ENCODE peak calls at places on chromosomes 13 and 19, in six cellular contexts. R, O, L, N, G and I are unnamed samples.

GRCh38 chr19:5093297-5093858 is 124.5 kb downstream of the KDM4B start:
- DNase-seq in G (peak), L (no peak), O (no peak), R (peak), N (no peak), I (no peak)

GRCh38 chr19:14023404-14024235 is 4.3 kb upstream of the RLN3 start:
- DNase-seq in O (no peak), G (peak), R (peak), N (peak), L (peak), I (peak)

GRCh38 chr13:27965343-27965739 is 3.8 kb downstream of the CDX2 start:
- DNase-seq in G (no peak), R (no peak), L (no peak), O (no peak), N (no peak), I (no peak)

GRCh38 chr13:30577381-30577780 is 40.3 kb upstream of the USPL1 start:
- DNase-seq in N (no peak), O (no peak), R (peak), L (peak), G (no peak), I (no peak)

GRCh38 chr13:31310781-31311180 is 111.0 kb downstream of the B3GLCT start:
- DNase-seq in R (no peak), L (no peak), G (peak), N (no peak), O (no peak), I (no peak)

GRCh38 chr13:27038323-27038722 is 133.3 kb downstream of the USP12 start:
- DNase-seq in O (no peak), N (peak), R (peak), L (peak), G (no peak), I (no peak)

GRCh38 chr13:24618219-24618955 is 61.8 kb upstream of the ATP12A start:
- DNase-seq in G (no peak), R (no peak), O (peak), N (peak), L (no peak), I (no peak)

GRCh38 chr19:28633223-28634030 is 579.5 kb downstream of the UQCRFS1 start:
- DNase-seq in L (peak), R (peak), O (peak), G (no peak), N (peak), I (peak)

GRCh38 chr13:42544246-42544915 is 29.6 kb upstream of the TNFSF11 start:
- DNase-seq in L (no peak), G (no peak), N (no peak), R (no peak), O (no peak), I (no peak)

GRCh38 chr13:41411536-41411935 is 45.8 kb upstream of the RGCC start:
- DNase-seq in R (peak), G (no peak), L (peak), N (peak), O (peak), I (no peak)

GRCh38 chr19:42032428-42032827 is 37.6 kb downstream of the GRIK5 start:
- DNase-seq in L (peak), G (no peak), O (no peak), R (peak), N (peak), I (no peak)

GRCh38 chr13:66665991-66666390 is 564.1 kb downstream of the PCDH9 start:
- DNase-seq in O (no peak), R (peak), L (peak), N (peak), G (peak), I (peak)

GRCh38 chr19:12162513-12162881 is 399 bp upstream of the ZNF136 start:
- DNase-seq in R (no peak), L (no peak), N (no peak), O (no peak), G (no peak), I (no peak)

GRCh38 chr19:20969898-20970297 is 46.8 kb downstream of the ZNF85 start:
- DNase-seq in R (no peak), O (no peak), G (no peak), N (no peak), L (no peak), I (no peak)

GRCh38 chr19:54674021-54674617 is 11.3 kb downstream of the LILRB4 start:
- DNase-seq in R (peak), O (peak), L (peak), N (peak), G (no peak), I (no peak)

GRCh38 chr13:104586010-104586746 is 1520.0 kb upstream of the SLC10A2 start:
- DNase-seq in G (no peak), L (peak), O (no peak), R (peak), N (peak), I (no peak)

GRCh38 chr13:102556806-102557205 is 40.0 kb upstream of the TPP2 start:
- DNase-seq in N (no peak), O (no peak), R (no peak), L (no peak), G (no peak), I (no peak)

GRCh38 chr13:110014719-110015118 is 228.3 kb upstream of the IRS2 start:
- DNase-seq in L (no peak), R (no peak), G (no peak), O (no peak), N (no peak), I (no peak)

GRCh38 chr13:105519766-105520165 is 1015.7 kb downstream of the EFNB2 start:
- DNase-seq in N (no peak), G (no peak), R (no peak), L (no peak), O (no peak), I (no peak)

GRCh38 chr13:57725480-57725879 is 93.9 kb downstream of the PCDH17 start:
- DNase-seq in L (no peak), R (no peak), N (no peak), G (no peak), O (no peak), I (no peak)

GRCh38 chr13:102771298-102772041 is 2.1 kb downstream of the TEX30 start:
- DNase-seq in R (no peak), N (no peak), G (no peak), L (no peak), O (no peak), I (no peak)

GRCh38 chr13:64556391-64556790 is 2673.7 kb downstream of the PCDH9 start:
- DNase-seq in G (no peak), R (no peak), O (no peak), N (no peak), L (peak), I (no peak)

GRCh38 chr19:14473915-14474578 is 1.1 kb downstream of the PTGER1 start:
- DNase-seq in G (no peak), O (no peak), R (peak), L (no peak), N (no peak), I (no peak)

GRCh38 chr13:83498045-83498444 is 384.2 kb downstream of the SLITRK1 start:
- DNase-seq in R (no peak), L (no peak), N (no peak), O (no peak), G (no peak), I (no peak)

GRCh38 chr19:18150776-18151624 is 2.0 kb upstream of the PIK3R2 start:
- DNase-seq in N (no peak), R (no peak), L (no peak), G (no peak), O (no peak), I (no peak)

GRCh38 chr19:18542936-18543813 is at the start of gene FKBP8:
- DNase-seq in L (peak), G (peak), R (peak), O (peak), N (peak), I (peak)

GRCh38 chr13:111114362-111115050 is 604 bp upstream of the ARHGEF7 start:
- DNase-seq in L (peak), N (no peak), R (peak), O (no peak), G (peak), I (peak)

GRCh38 chr13:30572859-30573275 is 44.9 kb upstream of the USPL1 start:
- DNase-seq in N (no peak), L (peak), O (peak), R (peak), G (no peak), I (no peak)

GRCh38 chr19:5933391-5933998 is 19.4 kb downstream of the CAPS start:
- DNase-seq in G (no peak), N (no peak), R (no peak), O (no peak), L (no peak), I (no peak)

GRCh38 chr19:23437901-23438300 is 42.6 kb upstream of the ZNF91 start:
- DNase-seq in G (no peak), R (no peak), N (no peak), L (no peak), O (peak), I (no peak)

GRCh38 chr13:74977498-74977897 is 504.5 kb downstream of the TBC1D4 start:
- DNase-seq in O (no peak), G (no peak), L (no peak), N (no peak), R (no peak), I (no peak)

GRCh38 chr13:37138169-37138568 is 32.7 kb upstream of the CSNK1A1L start:
- DNase-seq in N (no peak), R (peak), O (no peak), G (no peak), L (no peak), I (no peak)
- TF ChIP-seq CTCF in N (no peak), R (peak), O (no peak), G (no peak), L (peak), I (peak)

DNA sequence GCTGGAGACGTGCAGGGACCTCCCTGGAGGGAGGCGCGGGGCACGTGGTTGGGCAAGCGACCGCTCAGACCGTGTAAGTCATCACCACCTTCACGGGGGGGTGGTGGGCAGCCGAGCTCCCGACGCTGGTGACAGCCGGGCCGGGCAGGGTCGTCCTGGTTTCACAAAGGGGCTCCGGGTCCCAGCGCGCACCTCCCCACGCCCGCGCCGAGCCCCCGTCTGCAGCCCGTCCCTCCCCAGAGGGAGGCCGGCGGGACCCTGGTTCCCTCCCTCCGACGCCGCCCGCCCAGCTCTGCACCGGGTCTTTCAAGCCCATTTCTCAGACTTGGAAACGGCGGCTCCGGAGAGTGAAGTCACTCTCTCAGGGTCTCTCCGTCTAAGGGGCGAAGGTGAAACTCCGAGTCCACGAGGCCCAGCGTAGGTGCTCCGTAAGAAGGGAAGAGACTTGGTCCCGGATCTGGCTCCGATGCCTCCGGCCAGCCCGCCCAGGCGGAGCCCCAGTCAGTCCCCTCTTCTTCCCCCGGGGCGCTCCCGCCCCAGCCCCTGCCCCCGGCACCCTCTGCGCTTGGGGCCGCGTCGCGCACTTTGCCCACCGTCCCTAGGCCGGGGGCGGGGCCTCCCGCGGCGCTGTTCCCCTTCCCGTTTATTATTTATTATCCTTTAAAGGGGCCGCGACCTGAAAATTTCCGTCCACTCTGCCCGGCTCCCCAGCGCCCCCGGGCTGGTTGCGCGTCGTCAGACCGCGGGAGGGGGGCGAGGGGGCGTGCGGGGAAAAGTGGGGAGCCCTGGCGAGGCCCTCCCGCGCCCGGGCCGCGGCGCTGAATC is 536 bp upstream of the ARID3A start:
- DNase-seq in G (peak), R (peak), N (peak), L (peak), O (peak), I (peak)
- TF ChIP-seq CTCF in G (no peak), R (no peak), N (no peak), L (no peak), O (no peak), I (no peak)

GRCh38 chr13:87972568-87972967 is 301.4 kb downstream of the SLITRK5 start:
- DNase-seq in G (no peak), L (no peak), O (no peak), N (no peak), R (no peak), I (no peak)
- TF ChIP-seq CTCF in G (no peak), L (no peak), O (no peak), N (no peak), R (no peak), I (no peak)

GRCh38 chr13:44410328-44410859 is 36.8 kb downstream of the SERP2 start:
- DNase-seq in O (peak), G (no peak), R (no peak), N (no peak), L (no peak), I (no peak)
- TF ChIP-seq CTCF in O (peak), G (no peak), R (no peak), N (no peak), L (no peak), I (no peak)

DNA sequence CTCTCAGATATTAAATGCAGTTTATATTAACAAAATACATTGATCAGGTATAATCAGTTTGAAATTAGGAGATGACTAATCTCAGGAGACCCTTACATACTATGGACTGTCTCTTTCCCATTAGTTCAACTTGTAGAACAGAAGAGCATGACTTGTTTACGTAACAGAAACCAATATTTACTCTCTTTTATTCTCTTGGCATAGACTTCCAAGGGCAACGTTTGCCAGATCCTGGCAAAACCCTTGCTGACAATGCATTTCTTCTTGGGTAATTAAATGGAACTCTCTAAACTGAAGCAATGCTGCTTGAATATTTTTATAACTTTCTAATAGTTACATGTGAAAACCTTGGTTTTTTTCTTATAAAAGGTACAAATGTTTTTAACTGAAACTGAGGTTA is 68.3 kb upstream of the MYO16 start:
- DNase-seq in R (no peak), N (no peak), G (no peak), O (no peak), L (no peak), I (no peak)
- TF ChIP-seq CTCF in R (no peak), N (no peak), G (no peak), O (no peak), L (no peak), I (no peak)

GRCh38 chr19:10467104-10467706 is 36.0 kb downstream of the KEAP1 start:
- DNase-seq in R (no peak), N (no peak), O (no peak), G (no peak), L (no peak), I (no peak)

GRCh38 chr19:10474962-10475451 is 28.1 kb downstream of the KEAP1 start:
- DNase-seq in R (no peak), O (no peak), L (no peak), N (no peak), G (no peak), I (no peak)

GRCh38 chr19:10468133-10468532 is 35.0 kb downstream of the KEAP1 start:
- DNase-seq in G (no peak), O (no peak), N (no peak), R (no peak), L (no peak), I (no peak)

GRCh38 chr19:10473192-10473591 is 30.0 kb downstream of the KEAP1 start:
- DNase-seq in R (peak), G (no peak), O (no peak), L (peak), N (no peak), I (no peak)

DNA sequence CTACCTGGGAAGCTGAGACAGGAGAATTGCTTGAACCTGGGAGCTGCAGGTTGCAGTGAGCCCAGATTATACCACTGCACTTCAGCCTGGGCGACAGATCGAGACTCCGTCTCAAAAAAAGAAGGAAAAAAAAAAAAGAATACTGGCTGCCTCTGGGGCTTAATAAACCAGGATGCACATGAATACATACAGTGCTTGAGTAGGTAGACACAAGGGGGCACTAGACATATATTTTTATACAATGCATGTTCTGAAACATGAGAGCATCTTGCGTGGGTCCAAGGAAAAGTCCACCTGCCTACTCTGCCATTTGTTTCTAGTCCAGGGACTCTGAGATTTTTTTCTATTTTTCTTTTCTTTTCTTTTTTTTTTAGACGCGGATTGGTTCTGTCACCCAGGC is 31.2 kb downstream of the KEAP1 start:
- DNase-seq in O (peak), R (peak), N (no peak), L (peak), G (no peak), I (no peak)
- TF ChIP-seq CTCF in O (peak), R (peak), N (peak), L (peak), G (peak), I (peak)

DNA sequence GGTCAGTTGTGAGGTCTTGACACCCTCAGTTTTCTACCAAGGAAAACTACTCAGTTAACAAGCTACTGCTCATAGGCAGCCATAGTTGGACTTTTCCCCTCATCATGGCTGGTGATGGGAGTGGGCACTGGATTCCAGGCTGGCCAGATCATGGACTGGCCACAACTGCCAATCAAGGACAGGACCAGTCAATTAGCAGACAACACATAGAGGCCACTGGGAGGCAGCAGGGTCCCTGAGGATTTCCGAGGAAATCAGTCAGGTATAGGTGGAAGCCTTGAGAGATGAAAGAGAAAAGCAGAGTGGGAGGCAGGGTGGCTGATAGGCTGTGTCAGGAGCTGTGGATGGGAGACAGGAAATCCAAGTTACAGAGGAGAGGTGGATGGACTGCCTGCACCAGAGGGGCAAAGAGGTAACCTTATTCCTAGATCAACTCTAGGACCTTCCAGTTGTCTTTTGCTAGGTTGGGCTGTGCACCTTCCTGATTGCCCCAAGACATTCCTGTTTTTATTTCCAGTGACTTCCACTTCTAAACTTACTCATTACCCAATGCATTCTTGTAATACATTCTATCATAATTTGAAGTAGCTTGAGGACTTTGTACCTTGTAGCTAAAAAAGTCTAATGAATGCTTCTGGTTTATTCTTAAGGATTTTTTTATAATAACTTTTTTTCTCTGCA is 361.8 kb downstream of the KCNRG start:
- DNase-seq in N (peak), G (no peak), O (no peak), L (no peak), R (no peak), I (no peak)
- TF ChIP-seq CTCF in N (no peak), G (peak), O (peak), L (no peak), R (no peak), I (no peak)

GRCh38 chr19:35360880-35361420 is 2.7 kb downstream of the FFAR3 start:
- DNase-seq in O (no peak), N (no peak), L (no peak), R (no peak), G (no peak), I (no peak)
- TF ChIP-seq CTCF in O (no peak), N (no peak), L (no peak), R (no peak), G (no peak), I (no peak)

GRCh38 chr19:49470615-49470978 is 3.4 kb upstream of the FLT3LG start:
- DNase-seq in R (no peak), G (no peak), O (no peak), N (no peak), L (no peak), I (no peak)

GRCh38 chr19:49468199-49468598 is 5.8 kb upstream of the FLT3LG start:
- DNase-seq in R (no peak), N (no peak), L (no peak), O (no peak), G (no peak), I (no peak)

GRCh38 chr19:49472936-49473335 is 1.1 kb upstream of the FLT3LG start:
- DNase-seq in R (no peak), L (no peak), G (no peak), O (no peak), N (no peak), I (no peak)

GRCh38 chr19:49468746-49469447 is 5.1 kb upstream of the FLT3LG start:
- DNase-seq in G (peak), L (peak), N (peak), R (peak), O (peak), I (no peak)

DNA sequence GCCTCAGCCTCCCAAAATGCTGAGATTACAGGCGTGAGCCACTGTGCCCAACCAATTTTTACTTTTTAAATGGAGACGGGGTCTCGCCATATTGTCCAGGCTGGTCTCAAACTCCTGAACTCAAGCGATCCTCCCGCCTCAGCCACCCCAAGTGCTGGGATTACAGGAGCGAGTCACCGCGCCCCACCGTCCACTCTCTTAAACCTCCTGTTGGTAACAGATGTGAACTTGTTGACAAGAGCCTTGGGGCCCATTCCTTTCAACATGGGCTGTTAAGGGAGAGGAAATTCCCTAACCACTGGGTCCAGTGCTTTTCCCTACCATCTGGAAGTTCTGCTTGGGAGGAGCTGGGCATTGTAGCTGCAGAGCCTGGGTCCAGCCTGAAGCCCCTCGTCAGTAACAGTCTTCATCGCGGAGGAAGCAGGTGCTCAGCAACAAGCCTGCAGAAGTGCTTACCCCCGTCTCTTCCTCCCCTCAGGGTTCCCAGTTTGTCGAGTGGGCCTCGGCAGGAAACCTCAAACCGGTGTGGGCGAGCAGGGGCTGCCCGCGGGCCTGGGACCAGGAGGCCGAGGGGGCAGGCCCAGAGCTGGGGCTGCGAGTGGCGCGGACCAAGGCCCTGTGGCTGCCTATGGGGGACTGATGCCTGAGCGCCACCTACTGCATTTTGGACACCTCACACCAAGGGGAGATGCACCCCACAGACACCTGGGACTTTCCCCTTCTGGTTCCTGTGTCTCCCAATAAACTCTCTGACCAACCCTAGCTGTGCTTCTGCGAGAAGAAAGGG is 4.0 kb upstream of the FLT3LG start:
- DNase-seq in N (no peak), R (no peak), G (no peak), L (no peak), O (peak), I (no peak)
- TF ChIP-seq CTCF in N (no peak), R (no peak), G (peak), L (no peak), O (peak), I (no peak)